ENCODE peak calls at places on chromosomes 6 and 20, in nine cellular contexts. One of them, this sample, is unnamed.
A peak's percentile ranks its signal among the peaks of the same experiment; 100 is the strongest.

GRCh38 chr20:36548006-36548315 is 6.6 kb downstream of the MYL9 start:
- DNase-seq in NCI-H2081: no peak
- DNase-seq in Right ventricle myocardium superior: no peak
- DNase-seq in CD4-positive, CD25-positive, alpha-beta regulatory T cell: no peak
- DNase-seq in M059J: no peak
- DNase-seq in astrocyte of the hippocampus: no peak
- DNase-seq in activated CD4-positive, alpha-beta T cell treated with anti-CD3 and anti-CD28 coated beads, Interleukin-2, amount 50 U/mL, for 24 hours: no peak
- DNase-seq in thoracic aorta: no peak
- DNase-seq in GOT3: no peak
- DNase-seq in this sample: no peak

GRCh38 chr6:140319209-140319608 is 944.8 kb upstream of the CITED2 start:
- DNase-seq in GOT3: no peak
- DNase-seq in activated CD4-positive, alpha-beta T cell treated with anti-CD3 and anti-CD28 coated beads, Interleukin-2, amount 50 U/mL, for 24 hours: no peak
- DNase-seq in NCI-H2081: no peak
- DNase-seq in M059J: peak; percentile 84
- DNase-seq in astrocyte of the hippocampus: peak; percentile 16
- DNase-seq in thoracic aorta: no peak
- DNase-seq in CD4-positive, CD25-positive, alpha-beta regulatory T cell: no peak
- DNase-seq in Right ventricle myocardium superior: no peak
- DNase-seq in this sample: no peak

GRCh38 chr20:31925631-31926030 is 26.2 kb downstream of the PDRG1 start:
- DNase-seq in activated CD4-positive, alpha-beta T cell treated with anti-CD3 and anti-CD28 coated beads, Interleukin-2, amount 50 U/mL, for 24 hours: no peak
- DNase-seq in Right ventricle myocardium superior: no peak
- DNase-seq in GOT3: no peak
- DNase-seq in NCI-H2081: no peak
- DNase-seq in CD4-positive, CD25-positive, alpha-beta regulatory T cell: no peak
- DNase-seq in M059J: no peak
- DNase-seq in thoracic aorta: no peak
- DNase-seq in astrocyte of the hippocampus: no peak
- DNase-seq in this sample: no peak

GRCh38 chr6:31797607-31798006 is 2.1 kb upstream of the VARS1 start:
- DNase-seq in Right ventricle myocardium superior: no peak
- DNase-seq in CD4-positive, CD25-positive, alpha-beta regulatory T cell: peak; percentile 53
- DNase-seq in M059J: no peak
- DNase-seq in activated CD4-positive, alpha-beta T cell treated with anti-CD3 and anti-CD28 coated beads, Interleukin-2, amount 50 U/mL, for 24 hours: no peak
- DNase-seq in NCI-H2081: no peak
- DNase-seq in astrocyte of the hippocampus: no peak
- DNase-seq in thoracic aorta: no peak
- DNase-seq in GOT3: no peak
- DNase-seq in this sample: no peak

GRCh38 chr6:134315189-134315588 is 2.7 kb downstream of the SGK1 start:
- DNase-seq in M059J: no peak
- DNase-seq in GOT3: no peak
- DNase-seq in activated CD4-positive, alpha-beta T cell treated with anti-CD3 and anti-CD28 coated beads, Interleukin-2, amount 50 U/mL, for 24 hours: no peak
- DNase-seq in Right ventricle myocardium superior: no peak
- DNase-seq in thoracic aorta: no peak
- DNase-seq in astrocyte of the hippocampus: no peak
- DNase-seq in CD4-positive, CD25-positive, alpha-beta regulatory T cell: no peak
- DNase-seq in NCI-H2081: no peak
- DNase-seq in this sample: no peak

GRCh38 chr6:3086282-3086946 is 18.1 kb downstream of the RIPK1 start:
- DNase-seq in NCI-H2081: no peak
- DNase-seq in activated CD4-positive, alpha-beta T cell treated with anti-CD3 and anti-CD28 coated beads, Interleukin-2, amount 50 U/mL, for 24 hours: no peak
- DNase-seq in astrocyte of the hippocampus: peak; percentile 13
- DNase-seq in thoracic aorta: no peak
- DNase-seq in M059J: no peak
- DNase-seq in CD4-positive, CD25-positive, alpha-beta regulatory T cell: no peak
- DNase-seq in Right ventricle myocardium superior: no peak
- DNase-seq in GOT3: no peak
- DNase-seq in this sample: no peak

GRCh38 chr20:58682656-58683055 is 9.9 kb upstream of the NPEPL1 start:
- DNase-seq in M059J: peak; percentile 55
- DNase-seq in thoracic aorta: no peak
- DNase-seq in CD4-positive, CD25-positive, alpha-beta regulatory T cell: no peak
- DNase-seq in GOT3: no peak
- DNase-seq in astrocyte of the hippocampus: peak; percentile 66
- DNase-seq in Right ventricle myocardium superior: no peak
- DNase-seq in NCI-H2081: no peak
- DNase-seq in activated CD4-positive, alpha-beta T cell treated with anti-CD3 and anti-CD28 coated beads, Interleukin-2, amount 50 U/mL, for 24 hours: no peak
- DNase-seq in this sample: no peak

GRCh38 chr20:3706774-3707507 is 5.5 kb downstream of the SIGLEC1 start:
- DNase-seq in thoracic aorta: peak; percentile 39
- DNase-seq in Right ventricle myocardium superior: no peak
- DNase-seq in CD4-positive, CD25-positive, alpha-beta regulatory T cell: no peak
- DNase-seq in activated CD4-positive, alpha-beta T cell treated with anti-CD3 and anti-CD28 coated beads, Interleukin-2, amount 50 U/mL, for 24 hours: no peak
- DNase-seq in M059J: peak; percentile 72
- DNase-seq in NCI-H2081: no peak
- DNase-seq in GOT3: no peak
- DNase-seq in astrocyte of the hippocampus: peak; percentile 66
- DNase-seq in this sample: peak; percentile 96

GRCh38 chr6:155185544-155185943 is 78.3 kb upstream of the CLDN20 start:
- DNase-seq in astrocyte of the hippocampus: peak; percentile 66
- DNase-seq in NCI-H2081: no peak
- DNase-seq in Right ventricle myocardium superior: no peak
- DNase-seq in activated CD4-positive, alpha-beta T cell treated with anti-CD3 and anti-CD28 coated beads, Interleukin-2, amount 50 U/mL, for 24 hours: no peak
- DNase-seq in GOT3: no peak
- DNase-seq in CD4-positive, CD25-positive, alpha-beta regulatory T cell: no peak
- DNase-seq in thoracic aorta: no peak
- DNase-seq in M059J: peak; percentile 92
- DNase-seq in this sample: no peak

GRCh38 chr20:51563597-51564332 is 21.2 kb upstream of the NFATC2 start:
- DNase-seq in thoracic aorta: peak; percentile 40
- DNase-seq in NCI-H2081: no peak
- DNase-seq in CD4-positive, CD25-positive, alpha-beta regulatory T cell: no peak
- DNase-seq in Right ventricle myocardium superior: peak; percentile 82
- DNase-seq in activated CD4-positive, alpha-beta T cell treated with anti-CD3 and anti-CD28 coated beads, Interleukin-2, amount 50 U/mL, for 24 hours: no peak
- DNase-seq in GOT3: peak; percentile 55
- DNase-seq in M059J: peak; percentile 96
- DNase-seq in astrocyte of the hippocampus: peak; percentile 91
- DNase-seq in this sample: no peak

GRCh38 chr6:152375200-152375599 is 262.0 kb downstream of the SYNE1 start:
- DNase-seq in activated CD4-positive, alpha-beta T cell treated with anti-CD3 and anti-CD28 coated beads, Interleukin-2, amount 50 U/mL, for 24 hours: no peak
- DNase-seq in M059J: no peak
- DNase-seq in thoracic aorta: no peak
- DNase-seq in Right ventricle myocardium superior: no peak
- DNase-seq in CD4-positive, CD25-positive, alpha-beta regulatory T cell: no peak
- DNase-seq in GOT3: no peak
- DNase-seq in NCI-H2081: no peak
- DNase-seq in astrocyte of the hippocampus: no peak
- DNase-seq in this sample: no peak